ENCODE peak calls at places on chromosome 13, in eight cellular contexts. N is transverse colon; H is CD8-positive, alpha-beta T cell; O is endodermal cell; K is heart right ventricle; U is suprapubic skin; L is upper lobe of left lung; P is heart left ventricle. W is an unnamed sample. For H3K4me1, the result is how much of the 10 kb centered on the place peaks cover.

GRCh38 chr13:97318532-97318931 is 96.4 kb downstream of the MBNL2 start:
- DNase-seq in P (no peak), N (no peak), O (no peak), U (no peak), K (no peak), L (no peak), H (no peak), W (no peak)

GRCh38 chr13:82654851-82655517 is 1227.3 kb downstream of the SLITRK1 start:
- DNase-seq in U (peak), O (no peak), P (peak), L (peak), H (no peak), N (peak), K (peak), W (peak)

GRCh38 chr13:64758520-64758919 is 2471.6 kb downstream of the PCDH9 start:
- DNase-seq in K (no peak), P (no peak), O (peak), L (no peak), H (no peak), N (no peak), U (no peak), W (no peak)

GRCh38 chr13:113669871-113670341 is 2.9 kb downstream of the GRK1 start:
- DNase-seq in N (peak), K (no peak), L (peak), U (peak), H (no peak), P (peak), O (peak), W (no peak)

GRCh38 chr13:93290503-93290902 is 63.9 kb downstream of the GPC6 start:
- DNase-seq in N (no peak), P (no peak), L (no peak), K (no peak), H (no peak), U (no peak), O (no peak), W (no peak)

GRCh38 chr13:59099182-59099950 is 1064.4 kb downstream of the DIAPH3 start:
- DNase-seq in H (no peak), P (no peak), K (no peak), U (no peak), O (no peak), L (no peak), N (no peak), W (no peak)

GRCh38 chr13:38686635-38687245 is at the start of gene FREM2:
- DNase-seq in K (no peak), L (no peak), N (peak), O (peak), P (no peak), H (no peak), U (no peak), W (peak)

GRCh38 chr13:93559718-93560117 is 333.1 kb downstream of the GPC6 start:
- DNase-seq in L (no peak), K (no peak), O (no peak), P (no peak), N (no peak), H (no peak), U (no peak), W (peak)

GRCh38 chr13:51494151-51494550 is 41.3 kb upstream of the INTS6 start:
- DNase-seq in P (no peak), N (no peak), U (no peak), H (no peak), K (no peak), O (no peak), L (no peak), W (peak)

GRCh38 chr13:67123165-67123564 is 107.0 kb downstream of the PCDH9 start:
- DNase-seq in U (no peak), O (no peak), N (no peak), H (no peak), P (no peak), L (no peak), K (no peak), W (no peak)

GRCh38 chr13:24982333-24982999 is 113.5 kb upstream of the PABPC3 start:
- DNase-seq in H (no peak), L (no peak), O (no peak), P (peak), U (no peak), N (peak), K (peak), W (no peak)

GRCh38 chr13:75691183-75691582 is 55.1 kb downstream of the LMO7 start:
- DNase-seq in U (no peak), N (no peak), L (no peak), H (no peak), K (no peak), P (no peak), O (no peak), W (no peak)

GRCh38 chr13:112168771-112169170 is 101.8 kb downstream of the SOX1 start:
- DNase-seq in U (no peak), L (no peak), O (peak), H (no peak), K (no peak), N (no peak), P (no peak), W (no peak)

GRCh38 chr13:106533101-106533939 is 2.1 kb downstream of the EFNB2 start:
- DNase-seq in N (peak), K (peak), U (peak), H (no peak), P (peak), O (peak), L (peak), W (peak)

GRCh38 chr13:51726446-51727185 is 77.3 kb downstream of the DHRS12 start:
- DNase-seq in N (no peak), L (no peak), H (no peak), O (no peak), U (no peak), P (no peak), K (no peak), W (no peak)

GRCh38 chr13:23372264-23372905 is 61.1 kb downstream of the SACS start:
- DNase-seq in L (no peak), N (no peak), P (no peak), O (no peak), K (no peak), H (no peak), U (no peak), W (no peak)

GRCh38 chr13:41708648-41709175 is 251.4 kb downstream of the RGCC start:
- DNase-seq in O (no peak), H (no peak), N (no peak), P (peak), L (no peak), U (peak), K (peak), W (no peak)

GRCh38 chr13:31427151-31427867 is 227.5 kb downstream of the B3GLCT start:
- DNase-seq in H (no peak), N (no peak), P (no peak), K (no peak), O (no peak), U (no peak), L (no peak), W (no peak)

GRCh38 chr13:97275265-97275664 is 53.1 kb downstream of the MBNL2 start:
- DNase-seq in H (no peak), N (no peak), O (no peak), K (no peak), U (no peak), L (no peak), P (no peak), W (peak)

GRCh38 chr13:51453308-51453958 is 597 bp upstream of the INTS6 start:
- DNase-seq in O (no peak), P (peak), K (peak), L (peak), N (peak), U (peak), H (peak), W (peak)

GRCh38 chr13:42985312-42986175 is 6.5 kb downstream of the EPSTI1 start:
- DNase-seq in P (no peak), K (peak), L (no peak), O (no peak), H (no peak), U (no peak), N (peak), W (no peak)

GRCh38 chr13:60514891-60515290 is 117.9 kb downstream of the TDRD3 start:
- DNase-seq in O (no peak), U (no peak), N (no peak), P (no peak), K (no peak), H (no peak), L (no peak), W (no peak)

GRCh38 chr13:111049791-111050538 is 65.1 kb upstream of the ARHGEF7 start:
- DNase-seq in U (no peak), H (no peak), L (no peak), P (no peak), K (peak), O (no peak), N (no peak), W (no peak)

GRCh38 chr13:109715902-109716301 is 70.5 kb downstream of the IRS2 start:
- DNase-seq in U (no peak), O (no peak), N (no peak), P (no peak), L (no peak), H (no peak), K (no peak), W (no peak)

GRCh38 chr13:110047511-110047910 is 259.4 kb downstream of the COL4A1 start:
- DNase-seq in U (no peak), K (peak), H (no peak), N (no peak), O (no peak), P (peak), L (no peak), W (no peak)

GRCh38 chr13:48110132-48110868 is 15.4 kb upstream of the MED4 start:
- DNase-seq in O (no peak), U (no peak), L (no peak), P (no peak), K (no peak), H (no peak), N (no peak), W (no peak)

GRCh38 chr13:46168818-46169217 is 13.2 kb downstream of the LCP1 start:
- DNase-seq in L (no peak), H (no peak), O (no peak), P (no peak), N (no peak), K (no peak), U (no peak), W (no peak)
- H3K27ac ChIP-seq in L (peak), H (peak), O (no peak), P (no peak), N (no peak), K (no peak), U (no peak), W (no peak)

GRCh38 chr13:100608906-100609305 is 20.3 kb upstream of the GGACT start:
- DNase-seq in U (no peak), H (no peak), L (no peak), P (no peak), O (no peak), K (no peak), N (peak), W (no peak)
- H3K4me1 ChIP-seq in U (under half), H (under half), L (under half), P (under half), O (under half), K (under half), N (under half), W (under half)

DNA sequence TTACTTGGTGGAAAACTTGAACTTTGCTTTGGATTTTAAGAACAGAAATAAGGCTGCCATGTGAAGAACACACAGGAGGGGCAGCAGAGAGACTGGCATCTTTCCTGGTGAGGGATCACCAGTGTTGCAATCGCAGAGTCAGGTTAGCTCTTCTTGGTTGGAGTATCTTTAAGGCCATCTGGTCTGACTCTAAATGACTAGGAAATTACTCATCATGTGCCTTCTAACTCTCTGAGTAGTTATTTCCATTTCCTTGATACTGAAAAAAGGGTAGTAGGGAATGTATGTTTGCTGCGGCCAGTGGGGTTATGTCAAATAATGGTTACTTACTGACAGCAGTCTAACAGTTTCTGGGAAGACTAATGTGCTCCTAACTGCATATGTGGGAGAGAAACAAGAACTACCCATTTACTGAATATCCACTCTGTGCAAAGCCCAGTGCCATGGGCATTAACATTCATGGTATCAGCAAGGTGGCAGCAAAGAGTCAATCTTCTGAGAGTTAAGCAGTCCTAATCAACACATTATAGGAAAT is 122.1 kb downstream of the COG6 start:
- DNase-seq in P (peak), K (no peak), L (no peak), O (peak), U (no peak), N (no peak), H (no peak), W (peak)
- TF ChIP-seq CTCF in P (peak), K (peak), L (no peak), O (peak), U (no peak), N (no peak), H (no peak), W (peak)

GRCh38 chr13:52815330-52815729 is 33.1 kb downstream of the PCDH8 start:
- DNase-seq in K (no peak), H (no peak), N (no peak), O (peak), U (no peak), P (no peak), L (peak), W (no peak)
- H3K27ac ChIP-seq in K (no peak), H (no peak), N (no peak), O (no peak), U (no peak), P (no peak), L (no peak), W (no peak)

GRCh38 chr13:98452851-98453250 is 124.1 kb downstream of the STK24 start:
- DNase-seq in O (no peak), L (peak), N (no peak), U (no peak), P (no peak), H (no peak), K (no peak), W (no peak)
- H3K4me1 ChIP-seq in O (under half), L (under half), N (under half), U (under half), P (half or more), H (under half), K (half or more), W (under half)

GRCh38 chr13:95298971-95299627 is 2.2 kb downstream of the ABCC4 start:
- DNase-seq in P (no peak), K (no peak), O (no peak), H (no peak), U (no peak), N (no peak), L (no peak), W (no peak)

GRCh38 chr13:95304446-95304845 is 3.2 kb upstream of the ABCC4 start:
- DNase-seq in U (no peak), N (no peak), L (no peak), P (no peak), H (no peak), O (no peak), K (no peak), W (no peak)

GRCh38 chr13:95301135-95301946 is at the start of gene ABCC4:
- DNase-seq in H (peak), O (peak), N (peak), L (peak), U (peak), P (peak), K (peak), W (no peak)

GRCh38 chr13:95300625-95301134 is 571 bp downstream of the ABCC4 start:
- DNase-seq in K (peak), H (peak), L (no peak), N (peak), U (peak), P (peak), O (peak), W (no peak)

DNA sequence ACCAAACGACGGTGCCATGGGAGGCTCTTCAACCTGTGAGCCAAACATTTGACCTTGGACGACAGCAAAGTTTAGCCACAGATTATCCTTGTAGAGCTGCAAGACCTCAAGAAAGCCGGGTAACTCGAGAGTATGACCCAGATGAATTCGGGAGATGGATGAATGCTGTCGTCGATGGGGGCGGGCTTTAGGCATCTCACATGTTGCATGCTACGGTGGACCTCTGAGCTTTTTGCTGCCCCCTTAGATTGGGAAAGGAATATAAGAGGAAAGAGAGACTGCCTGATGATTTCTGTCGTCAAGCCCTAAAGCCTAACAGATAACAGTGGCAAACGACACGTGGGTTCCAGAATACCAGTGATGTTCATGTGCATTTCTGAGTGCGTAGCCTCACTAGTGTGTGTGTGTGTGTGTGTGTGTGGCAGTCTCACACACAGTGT is 716 bp upstream of the ABCC4 start:
- DNase-seq in P (no peak), H (no peak), N (no peak), L (no peak), O (no peak), K (no peak), U (no peak), W (no peak)
- TF ChIP-seq CTCF in P (no peak), H (no peak), N (no peak), L (no peak), O (no peak), K (no peak), U (no peak), W (no peak)

GRCh38 chr13:77306458-77306857 is 20.4 kb downstream of the MYCBP2 start:
- DNase-seq in L (no peak), P (no peak), O (no peak), K (no peak), H (no peak), U (no peak), N (no peak), W (no peak)
- H3K27ac ChIP-seq in L (peak), P (no peak), O (no peak), K (no peak), H (no peak), U (no peak), N (no peak), W (no peak)

DNA sequence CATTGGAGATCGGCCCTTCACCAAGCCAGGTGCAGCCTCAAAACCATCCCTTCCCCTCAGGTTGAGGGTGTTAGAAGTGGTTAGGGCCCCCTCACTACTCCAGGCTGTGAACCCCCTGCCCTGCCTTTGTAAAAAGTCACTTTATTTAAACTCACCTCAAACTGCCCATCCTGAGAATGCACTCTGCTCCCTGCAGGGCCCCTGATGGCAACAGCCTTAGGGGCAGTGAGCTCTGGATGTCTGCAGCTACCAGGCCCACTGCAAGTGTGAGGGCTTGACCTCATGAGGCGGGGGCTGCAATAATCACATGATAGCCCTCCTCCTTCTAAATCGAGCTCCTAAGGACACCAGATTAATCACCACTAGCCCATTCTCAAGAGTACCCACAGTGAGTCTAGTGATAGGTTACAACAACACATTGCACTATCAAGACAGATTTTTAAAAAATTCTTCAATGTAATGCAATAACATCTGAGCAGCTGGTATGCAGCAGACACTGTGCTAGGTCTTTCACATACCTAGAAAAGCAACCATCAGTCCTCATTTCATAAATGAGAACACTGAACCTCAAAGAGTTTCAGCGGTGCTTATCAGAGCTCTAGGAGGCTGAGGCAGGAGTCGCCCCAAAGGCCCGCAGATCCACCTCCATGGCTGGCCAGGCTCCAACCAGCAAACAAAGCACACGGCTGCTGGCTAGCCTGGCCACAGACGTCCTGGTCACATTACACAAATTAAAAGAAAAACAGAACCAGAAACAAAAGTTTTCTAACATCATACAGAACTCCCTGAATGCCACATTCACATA is 26.0 kb downstream of the SLC7A1 start:
- DNase-seq in L (no peak), O (peak), U (no peak), N (peak), K (no peak), P (no peak), H (no peak), W (no peak)
- H3K4me1 ChIP-seq in L (under half), O (under half), U (half or more), N (under half), K (under half), P (under half), H (under half), W (under half)

W was measured in foreskin keratinocyte.